ENCODE peak calls at places on chromosomes 1 and 21, in five cellular contexts. Z is K562, V is GM12878, T is H1, K is HepG2. G is an unnamed sample.

GRCh38 chr1:244545511-244545910 is 84.4 kb downstream of the CATSPERE start:
- DNase-seq in Z (no peak), V (no peak), T (no peak), K (no peak), G (no peak)

GRCh38 chr1:205061665-205062069 is 18.7 kb downstream of the CNTN2 start:
- DNase-seq in Z (peak; percentile 85), V (peak; percentile 20), T (peak; percentile 99), K (peak; percentile 49), G (peak; percentile 62)

GRCh38 chr1:89910780-89911179 is 84.1 kb upstream of the ZNF326 start:
- DNase-seq in Z (no peak), V (no peak), T (no peak), K (no peak), G (peak; percentile 82)

GRCh38 chr1:68230901-68231626 is 1.3 kb downstream of the WLS start:
- DNase-seq in Z (no peak), V (no peak), T (no peak), K (no peak), G (no peak)

GRCh38 chr1:53471000-53471399 is 11.8 kb downstream of the DMRTB1 start:
- DNase-seq in Z (no peak), V (no peak), T (no peak), K (no peak), G (no peak)

GRCh38 chr1:110756506-110756905 is 81.8 kb upstream of the KCNA3 start:
- DNase-seq in Z (no peak), V (no peak), T (no peak), K (no peak), G (no peak)

GRCh38 chr1:12034381-12034801 is 15.1 kb downstream of the MIIP start:
- DNase-seq in Z (no peak), V (no peak), T (no peak), K (peak; percentile 73), G (no peak)

GRCh38 chr1:94552071-94552586 is 10.6 kb upstream of the F3 start:
- DNase-seq in Z (no peak), V (no peak), T (no peak), K (peak; percentile 73), G (no peak)

GRCh38 chr1:227729881-227730629 is 5.0 kb downstream of the JMJD4 start:
- DNase-seq in Z (peak; percentile 68), V (no peak), T (peak; percentile 81), K (peak; percentile 45), G (peak; percentile 69)

GRCh38 chr1:21264913-21265312 is 25.4 kb downstream of the ECE1 start:
- DNase-seq in Z (no peak), V (no peak), T (no peak), K (no peak), G (peak; percentile 40)

GRCh38 chr1:20551945-20552727 is at the start of gene FAM43B:
- DNase-seq in Z (peak; percentile 73), V (no peak), T (peak; percentile 83), K (peak; percentile 88), G (peak; percentile 62)

GRCh38 chr1:150008699-150009098 is 1.8 kb downstream of the OTUD7B start:
- DNase-seq in Z (no peak), V (no peak), T (no peak), K (peak; percentile 70), G (no peak)

GRCh38 chr1:154501423-154502065 is 475 bp upstream of the TDRD10 start:
- DNase-seq in Z (no peak), V (no peak), T (peak; percentile 79), K (no peak), G (no peak)

GRCh38 chr1:229717774-229718173 is 91.7 kb downstream of the URB2 start:
- DNase-seq in Z (no peak), V (no peak), T (no peak), K (peak; percentile 42), G (no peak)

GRCh38 chr1:35707253-35708178 is 11.2 kb downstream of the C1orf216 start:
- DNase-seq in Z (peak; percentile 93), V (no peak), T (peak; percentile 79), K (no peak), G (no peak)

DNA sequence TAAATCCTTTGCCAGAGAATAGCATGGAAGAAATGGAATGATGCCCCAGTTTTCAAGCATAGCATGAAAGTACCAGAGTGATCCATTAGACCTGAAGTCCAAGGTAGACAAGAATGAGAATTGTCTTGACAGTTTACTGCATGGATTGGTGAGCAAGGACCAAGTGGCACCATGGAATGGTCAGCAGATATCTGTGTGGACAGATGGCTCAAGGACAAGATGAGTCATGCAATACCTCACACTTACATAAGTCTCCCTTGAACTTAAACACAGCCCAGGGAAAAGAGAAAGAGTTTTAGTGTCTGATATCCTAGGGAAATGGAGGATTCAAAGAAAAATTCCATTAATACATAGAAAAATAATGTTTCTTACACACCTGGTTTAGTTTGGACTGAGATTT is 195.2 kb downstream of the MRPL39 start:
- DNase-seq in Z (no peak), V (no peak), T (no peak), K (no peak), G (no peak)
- TF ChIP-seq HDAC2 in Z (no peak), V (no peak), T (no peak), K (no peak), G (no peak)

GRCh38 chr1:6035719-6036118 is 10.0 kb upstream of the KCNAB2 start:
- DNase-seq in Z (no peak), V (no peak), T (no peak), K (no peak), G (no peak)

GRCh38 chr1:6034750-6035096 is 11.0 kb upstream of the KCNAB2 start:
- DNase-seq in Z (no peak), V (no peak), T (no peak), K (no peak), G (no peak)

GRCh38 chr1:6033124-6033523 is 12.6 kb upstream of the KCNAB2 start:
- DNase-seq in Z (no peak), V (no peak), T (no peak), K (no peak), G (no peak)

GRCh38 chr1:6035265-6035664 is 10.4 kb upstream of the KCNAB2 start:
- DNase-seq in Z (peak; percentile 44), V (no peak), T (no peak), K (no peak), G (no peak)

DNA sequence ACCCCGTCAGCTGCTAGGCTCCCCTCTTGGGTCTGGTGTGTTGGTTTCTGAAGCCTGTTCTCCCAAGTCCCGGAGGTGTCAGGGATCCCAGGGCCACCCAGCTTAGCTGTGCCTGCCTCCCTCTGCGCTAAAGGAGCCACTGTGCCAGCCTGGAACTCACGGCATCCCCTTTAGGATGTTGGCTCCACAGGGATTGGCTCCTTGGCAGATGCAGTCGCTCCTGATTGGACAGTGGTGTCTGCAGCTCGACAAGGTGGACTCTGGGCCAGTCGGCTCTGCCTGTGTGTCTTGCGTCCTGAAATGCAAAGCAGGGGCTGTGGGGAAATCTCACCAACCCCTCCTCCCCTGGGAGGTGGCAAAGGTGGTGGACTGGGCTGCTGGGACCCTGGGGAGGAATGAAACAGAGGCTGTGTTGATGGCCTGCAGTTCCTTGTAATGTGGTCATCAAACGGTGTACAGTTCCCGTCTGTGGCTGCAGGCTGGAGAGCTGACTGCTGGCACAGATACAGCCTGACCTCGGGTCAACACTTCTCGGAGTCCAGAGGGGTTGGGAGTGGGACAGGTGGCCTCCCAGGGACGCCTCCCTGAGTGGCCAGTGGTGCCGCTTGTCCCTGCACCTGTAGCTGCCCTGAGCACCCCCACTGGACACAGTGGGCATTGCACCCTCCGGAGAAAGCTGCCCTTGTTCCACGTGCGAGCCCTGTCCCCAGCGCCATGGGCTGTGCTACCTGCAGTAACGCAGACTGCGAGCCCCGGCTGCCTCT is 11.5 kb upstream of the KCNAB2 start:
- DNase-seq in Z (peak; percentile 85), V (no peak), T (peak; percentile 95), K (peak; percentile 49), G (no peak)
- TF ChIP-seq HDAC2 in Z (no peak), V (no peak), T (no peak), K (no peak), G (no peak)

DNA sequence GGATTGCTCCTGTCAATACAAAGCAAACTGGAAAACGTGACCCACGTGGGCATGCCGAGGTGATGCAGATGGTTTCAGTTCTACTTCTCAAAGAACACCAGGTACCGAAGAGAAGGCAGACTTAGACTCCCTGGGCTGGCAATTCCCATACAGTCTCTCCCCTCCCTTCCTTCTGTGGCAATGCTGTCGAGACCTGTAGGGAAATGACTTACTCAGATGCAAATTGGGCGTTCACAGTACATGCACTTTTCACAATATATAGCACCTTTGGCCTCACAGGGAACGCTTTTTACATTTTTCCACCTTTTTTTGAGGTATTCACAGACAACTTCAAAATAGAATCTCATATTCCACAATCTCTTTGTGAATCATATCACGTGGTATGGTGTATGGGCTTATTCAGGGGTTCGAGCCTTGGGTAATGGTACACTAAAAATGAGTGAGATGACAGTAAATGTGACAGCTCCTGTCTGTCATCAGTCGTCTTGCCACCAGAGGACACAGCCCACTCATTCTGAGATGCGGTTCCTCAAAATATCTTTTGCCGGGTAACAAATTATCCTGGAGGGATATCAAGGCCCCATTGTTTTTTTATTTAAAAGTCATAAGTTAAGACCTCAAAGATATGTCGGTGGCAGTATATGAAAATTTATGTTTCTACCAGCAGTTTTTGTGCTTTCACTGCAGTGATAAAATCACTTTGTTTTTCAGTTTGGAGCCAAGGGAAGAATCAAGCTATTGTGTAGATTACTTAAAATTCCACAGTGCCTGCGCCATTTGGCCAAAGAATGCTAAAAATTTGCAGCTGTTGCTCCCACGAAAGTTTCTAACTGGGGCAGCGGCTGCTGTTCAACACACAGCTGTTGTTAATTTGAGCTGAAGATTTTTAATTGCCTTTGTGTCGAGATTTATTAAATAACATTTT is 168.4 kb downstream of the ZZZ3 start:
- DNase-seq in Z (no peak), V (no peak), T (no peak), K (no peak), G (no peak)
- TF ChIP-seq HDAC2 in Z (no peak), V (no peak), T (no peak), K (no peak), G (no peak)

DNA sequence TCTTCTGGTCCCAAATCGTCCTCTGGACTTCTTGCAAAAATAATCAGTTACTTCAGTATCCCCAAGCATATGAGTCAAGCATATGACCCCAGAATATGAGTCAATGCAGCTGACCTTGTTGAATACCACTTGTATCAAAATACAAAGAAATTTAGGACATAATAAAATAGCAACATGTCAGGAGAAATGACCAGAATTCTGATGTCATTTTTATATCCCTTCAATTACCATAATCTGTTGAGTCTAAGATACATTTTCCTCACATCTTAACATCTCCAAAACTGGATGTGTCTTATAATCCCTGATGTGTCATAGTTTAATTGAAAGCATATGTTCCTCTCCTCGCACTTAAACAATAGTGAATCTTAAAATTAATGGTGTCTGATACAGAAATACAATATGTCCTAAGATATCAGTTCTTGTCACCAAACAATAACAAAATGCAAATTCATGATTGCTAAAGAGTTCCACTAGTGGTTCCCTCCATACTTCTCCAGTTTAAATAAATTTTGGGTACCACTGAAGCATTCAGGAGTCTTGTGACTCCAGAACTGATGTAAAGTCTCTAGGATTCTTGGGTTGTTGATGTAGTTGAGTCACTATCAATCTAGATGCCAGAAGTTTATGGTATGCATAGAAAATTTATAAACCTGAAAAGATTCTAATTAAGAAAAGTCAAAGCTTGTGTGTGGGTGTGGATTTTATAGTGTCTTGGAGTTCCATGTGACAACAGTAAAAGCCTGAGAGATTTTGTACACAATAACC is 41.8 kb downstream of the KIFAP3 start:
- DNase-seq in Z (no peak), V (no peak), T (no peak), K (no peak), G (no peak)
- TF ChIP-seq HDAC2 in Z (no peak), V (no peak), T (no peak), K (no peak), G (no peak)